ENCODE peak calls at places on chromosomes 6 and 20, in five cellular contexts. One of them, this sample, is unnamed.

GRCh38 chr20:34600892-34601653 is 42.6 kb downstream of the MAP1LC3A start:
- DNase-seq in CD14-positive monocyte: no peak
- DNase-seq in HEK293T: no peak
- DNase-seq in right cardiac atrium: no peak
- DNase-seq in NCI-H1417: no peak
- DNase-seq in this sample: no peak

GRCh38 chr6:21595265-21595950 is 1.9 kb downstream of the SOX4 start:
- DNase-seq in CD14-positive monocyte: no peak
- DNase-seq in HEK293T: peak
- DNase-seq in right cardiac atrium: peak
- DNase-seq in NCI-H1417: peak
- DNase-seq in this sample: peak

GRCh38 chr20:10645205-10645570 is 28.6 kb downstream of the JAG1 start:
- DNase-seq in CD14-positive monocyte: no peak
- DNase-seq in HEK293T: no peak
- DNase-seq in right cardiac atrium: no peak
- DNase-seq in NCI-H1417: no peak
- DNase-seq in this sample: no peak

GRCh38 chr20:32465092-32465900 is 107.2 kb downstream of the ASXL1 start:
- DNase-seq in CD14-positive monocyte: peak
- DNase-seq in HEK293T: no peak
- DNase-seq in right cardiac atrium: peak
- DNase-seq in NCI-H1417: no peak
- DNase-seq in this sample: no peak

GRCh38 chr6:33117826-33118277 is 42.1 kb downstream of the HLA-DPB1 start:
- DNase-seq in CD14-positive monocyte: no peak
- DNase-seq in HEK293T: no peak
- DNase-seq in right cardiac atrium: no peak
- DNase-seq in NCI-H1417: no peak
- DNase-seq in this sample: peak

GRCh38 chr6:170057034-170057734 is 233.7 kb downstream of the DLL1 start:
- DNase-seq in CD14-positive monocyte: no peak
- DNase-seq in HEK293T: no peak
- DNase-seq in right cardiac atrium: no peak
- DNase-seq in NCI-H1417: no peak
- DNase-seq in this sample: no peak

GRCh38 chr6:64694356-64694755 is 1012.7 kb downstream of the EYS start:
- DNase-seq in CD14-positive monocyte: no peak
- DNase-seq in HEK293T: no peak
- DNase-seq in right cardiac atrium: no peak
- DNase-seq in NCI-H1417: no peak
- DNase-seq in this sample: no peak

GRCh38 chr6:108200631-108201030 is 34.8 kb downstream of the NR2E1 start:
- DNase-seq in CD14-positive monocyte: no peak
- DNase-seq in HEK293T: no peak
- DNase-seq in right cardiac atrium: no peak
- DNase-seq in NCI-H1417: peak
- DNase-seq in this sample: no peak

GRCh38 chr6:35669441-35669776 is 19.3 kb downstream of the FKBP5 start:
- DNase-seq in CD14-positive monocyte: no peak
- DNase-seq in HEK293T: no peak
- DNase-seq in right cardiac atrium: no peak
- DNase-seq in NCI-H1417: no peak
- DNase-seq in this sample: no peak

GRCh38 chr6:38846844-38847243 is 131.7 kb downstream of the DNAH8 start:
- DNase-seq in CD14-positive monocyte: no peak
- DNase-seq in HEK293T: no peak
- DNase-seq in right cardiac atrium: no peak
- DNase-seq in NCI-H1417: no peak
- DNase-seq in this sample: no peak

GRCh38 chr6:66825539-66825938 is 1118.5 kb upstream of the EYS start:
- DNase-seq in CD14-positive monocyte: no peak
- DNase-seq in HEK293T: no peak
- DNase-seq in right cardiac atrium: no peak
- DNase-seq in NCI-H1417: peak
- DNase-seq in this sample: no peak

This sample was measured in NCI-H526 treated with DMSO at 0.1 percent for 48 hours.